ENCODE peak calls at places on chromosomes 2 and 18, in eight cellular contexts. D, X, K, O, P, R, Y and A are unnamed samples.

GRCh38 chr18:10499230-10499629 is 26.6 kb upstream of the NAPG start:
- DNase-seq in D (no peak), X (no peak), K (no peak), O (no peak), P (no peak), R (no peak), Y (no peak), A (no peak)

GRCh38 chr2:145769053-145769716 is 1249.3 kb upstream of the ZEB2 start:
- DNase-seq in D (no peak), X (no peak), K (no peak), O (no peak), P (no peak), R (no peak), Y (no peak), A (no peak)

GRCh38 chr2:143469323-143469722 is 340.1 kb downstream of the ARHGAP15 start:
- DNase-seq in D (no peak), X (no peak), K (no peak), O (no peak), P (no peak), R (peak), Y (no peak), A (no peak)

GRCh38 chr2:118241128-118241527 is 152.9 kb downstream of the INSIG2 start:
- DNase-seq in D (no peak), X (no peak), K (no peak), O (no peak), P (no peak), R (no peak), Y (no peak), A (no peak)

GRCh38 chr2:71101656-71102055 is 28.4 kb downstream of the MCEE start:
- DNase-seq in D (peak), X (no peak), K (no peak), O (no peak), P (no peak), R (peak), Y (no peak), A (no peak)

GRCh38 chr2:134232868-134233732 is 20.8 kb upstream of the MGAT5 start:
- DNase-seq in D (peak), X (no peak), K (no peak), O (peak), P (peak), R (peak), Y (no peak), A (peak)

GRCh38 chr2:128452536-128453530 is 134.2 kb upstream of the HS6ST1 start:
- DNase-seq in D (no peak), X (no peak), K (no peak), O (no peak), P (no peak), R (no peak), Y (peak), A (no peak)

GRCh38 chr2:112642961-112643360 is 2.8 kb upstream of the SLC20A1 start:
- DNase-seq in D (peak), X (no peak), K (no peak), O (no peak), P (no peak), R (no peak), Y (peak), A (no peak)

GRCh38 chr2:96427917-96428316 is 77.2 kb downstream of the NEURL3 start:
- DNase-seq in D (peak), X (peak), K (no peak), O (no peak), P (no peak), R (peak), Y (no peak), A (no peak)

GRCh38 chr2:147181351-147182029 is 663.3 kb upstream of the ACVR2A start:
- DNase-seq in D (no peak), X (no peak), K (no peak), O (no peak), P (no peak), R (peak), Y (no peak), A (no peak)

GRCh38 chr2:219912530-219912929 is 285.1 kb downstream of the SLC4A3 start:
- DNase-seq in D (peak), X (no peak), K (no peak), O (no peak), P (no peak), R (peak), Y (no peak), A (no peak)

GRCh38 chr2:232362174-232362913 is 16.2 kb upstream of the ALPP start:
- DNase-seq in D (no peak), X (no peak), K (no peak), O (peak), P (no peak), R (no peak), Y (no peak), A (no peak)

GRCh38 chr2:81334046-81334445 is 1029.5 kb upstream of the LRRTM1 start:
- DNase-seq in D (no peak), X (no peak), K (no peak), O (no peak), P (no peak), R (no peak), Y (no peak), A (no peak)

GRCh38 chr2:16662440-16662839 is 3.2 kb downstream of the CYRIA start:
- DNase-seq in D (no peak), X (no peak), K (no peak), O (no peak), P (no peak), R (peak), Y (no peak), A (no peak)